ENCODE peak calls at places on chromosomes 2 and 18, in four cellular contexts. X, K, D and T are unnamed samples.

GRCh38 chr18:28108801-28109200 is 68.1 kb downstream of the CDH2 start:
- DNase-seq in X (no peak), K (no peak), D (no peak), T (no peak)

GRCh38 chr2:28052691-28053090 is 162.2 kb downstream of the BABAM2 start:
- DNase-seq in X (no peak), K (no peak), D (no peak), T (no peak)

GRCh38 chr2:47373747-47374146 is 29.2 kb upstream of the MSH2 start:
- DNase-seq in X (peak; percentile 37), K (no peak), D (no peak), T (no peak)

GRCh38 chr2:102166189-102166845 is 20.5 kb upstream of the IL1RL2 start:
- DNase-seq in X (no peak), K (no peak), D (no peak), T (no peak)

GRCh38 chr2:170465241-170465640 is 249.9 kb upstream of the SP5 start:
- DNase-seq in X (no peak), K (no peak), D (no peak), T (no peak)

GRCh38 chr2:40202798-40203400 is 249.0 kb downstream of the SLC8A1 start:
- DNase-seq in X (no peak), K (no peak), D (no peak), T (no peak)

GRCh38 chr18:79381811-79382311 is 13.9 kb upstream of the NFATC1 start:
- DNase-seq in X (no peak), K (no peak), D (no peak), T (no peak)

GRCh38 chr18:40371673-40372072 is 1583.4 kb upstream of the PIK3C3 start:
- DNase-seq in X (no peak), K (no peak), D (no peak), T (no peak)

GRCh38 chr18:79856119-79857080 is 58.7 kb downstream of the KCNG2 start:
- DNase-seq in X (no peak), K (no peak), D (peak; percentile 71), T (peak; percentile 65)

GRCh38 chr2:195486987-195487644 is 169.9 kb upstream of the SLC39A10 start:
- DNase-seq in X (peak; percentile 54), K (no peak), D (peak; percentile 87), T (no peak)

GRCh38 chr18:2913398-2914005 is 66.7 kb downstream of the EMILIN2 start:
- DNase-seq in X (no peak), K (no peak), D (no peak), T (no peak)

GRCh38 chr2:158740591-158740990 is 54.5 kb upstream of the DAPL1 start:
- DNase-seq in X (no peak), K (no peak), D (no peak), T (no peak)

GRCh38 chr18:41850781-41851180 is 104.3 kb upstream of the PIK3C3 start:
- DNase-seq in X (no peak), K (no peak), D (no peak), T (no peak)

GRCh38 chr2:230425377-230425776 is 9.4 kb downstream of the SP100 start:
- DNase-seq in X (no peak), K (no peak), D (no peak), T (no peak)

GRCh38 chr2:86788881-86789686 is 1.6 kb downstream of the CD8A start:
- DNase-seq in X (no peak), K (no peak), D (no peak), T (peak; percentile 14)

GRCh38 chr2:54535599-54536195 is 79.6 kb downstream of the SPTBN1 start:
- DNase-seq in X (no peak), K (no peak), D (peak; percentile 86), T (no peak)

GRCh38 chr18:48032876-48033769 is 102.7 kb upstream of the SMAD2 start:
- DNase-seq in X (no peak), K (no peak), D (no peak), T (no peak)

GRCh38 chr18:36692909-36693308 is 135.9 kb downstream of the TPGS2 start:
- DNase-seq in X (no peak), K (no peak), D (no peak), T (no peak)

GRCh38 chr18:36685580-36685979 is 143.2 kb downstream of the TPGS2 start:
- DNase-seq in X (no peak), K (no peak), D (no peak), T (no peak)

GRCh38 chr18:36692331-36692730 is 136.5 kb downstream of the TPGS2 start:
- DNase-seq in X (no peak), K (no peak), D (no peak), T (no peak)

GRCh38 chr18:36693931-36694661 is 134.7 kb downstream of the TPGS2 start:
- DNase-seq in X (no peak), K (no peak), D (no peak), T (no peak)

GRCh38 chr18:36688020-36688965 is 140.5 kb downstream of the TPGS2 start:
- DNase-seq in X (peak; percentile 79), K (peak; percentile 9), D (peak; percentile 66), T (peak; percentile 42)
- TF ChIP-seq POLR2AphosphoS5 in X (no peak), K (no peak), D (no peak), T (no peak)

GRCh38 chr2:112924348-112924747 is 13.4 kb downstream of the IL37 start:
- DNase-seq in X (no peak), K (no peak), D (no peak), T (no peak)

GRCh38 chr2:112924855-112925254 is 13.9 kb downstream of the IL37 start:
- DNase-seq in X (no peak), K (no peak), D (peak; percentile 14), T (no peak)

GRCh38 chr2:112923967-112924338 is 13.0 kb downstream of the IL37 start:
- DNase-seq in X (no peak), K (no peak), D (no peak), T (no peak)

GRCh38 chr2:112927745-112928144 is 16.8 kb downstream of the IL37 start:
- DNase-seq in X (no peak), K (no peak), D (no peak), T (no peak)

DNA sequence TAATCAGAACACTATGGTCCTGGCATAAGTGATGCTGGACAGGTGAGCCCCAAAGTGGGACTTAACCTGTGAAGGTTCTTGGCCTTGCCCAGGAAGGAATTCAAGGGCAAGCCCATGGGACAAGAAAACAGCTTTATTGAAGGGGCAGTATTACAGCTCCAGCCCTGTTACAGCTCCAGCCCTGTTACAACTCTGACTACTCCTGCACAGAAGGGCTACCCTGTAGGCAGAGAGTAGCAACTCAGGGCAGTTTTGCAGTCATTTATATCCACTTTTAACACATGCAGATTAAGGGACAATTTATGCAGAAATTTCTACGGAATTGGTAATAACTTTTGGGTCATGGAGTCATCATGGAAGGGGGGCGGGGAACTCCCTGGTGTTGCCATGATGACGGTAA is 15.7 kb downstream of the IL37 start:
- DNase-seq in X (no peak), K (no peak), D (no peak), T (no peak)
- TF ChIP-seq SPI1 in X (no peak), K (no peak), D (no peak), T (no peak)

GRCh38 chr2:20231632-20232031 is 6.7 kb upstream of the SDC1 start:
- DNase-seq in X (no peak), K (no peak), D (no peak), T (no peak)
- TF ChIP-seq POLR2AphosphoS5 in X (no peak), K (no peak), D (no peak), T (no peak)

GRCh38 chr2:20615466-20616241 is 35.2 kb downstream of the HS1BP3 start:
- DNase-seq in X (no peak), K (no peak), D (no peak), T (no peak)
- TF ChIP-seq SPI1 in X (no peak), K (no peak), D (no peak), T (no peak)